ENCODE peak calls at places on chromosomes 12 and 14, in six cellular contexts. One of them, this sample, is unnamed.

GRCh38 chr14:55052259-55052930 is 948 bp downstream of the MAPK1IP1L start:
- DNase-seq in germinal center: peak
- DNase-seq in coronary artery: no peak
- DNase-seq in RCC 7860: no peak
- DNase-seq in stimulated activated CD4-positive, alpha-beta T cell treated with anti-CD3 and anti-CD28 coated beads, Interleukin-2, amount 100 ng/mL, for 24 hours: no peak
- DNase-seq in upper lobe of right lung: no peak
- DNase-seq in this sample: peak

GRCh38 chr12:59570134-59570533 is 25.7 kb upstream of the SLC16A7 start:
- DNase-seq in stimulated activated CD4-positive, alpha-beta T cell treated with anti-CD3 and anti-CD28 coated beads, Interleukin-2, amount 100 ng/mL, for 24 hours: no peak
- DNase-seq in germinal center: no peak
- DNase-seq in upper lobe of right lung: no peak
- DNase-seq in coronary artery: no peak
- DNase-seq in RCC 7860: peak
- DNase-seq in this sample: no peak

GRCh38 chr14:90288646-90289355 is 32.4 kb downstream of the PSMC1 start:
- DNase-seq in coronary artery: no peak
- DNase-seq in stimulated activated CD4-positive, alpha-beta T cell treated with anti-CD3 and anti-CD28 coated beads, Interleukin-2, amount 100 ng/mL, for 24 hours: no peak
- DNase-seq in germinal center: no peak
- DNase-seq in RCC 7860: no peak
- DNase-seq in upper lobe of right lung: peak
- DNase-seq in this sample: no peak

GRCh38 chr12:40351976-40352375 is 127.2 kb downstream of the LRRK2 start:
- DNase-seq in upper lobe of right lung: no peak
- DNase-seq in stimulated activated CD4-positive, alpha-beta T cell treated with anti-CD3 and anti-CD28 coated beads, Interleukin-2, amount 100 ng/mL, for 24 hours: no peak
- DNase-seq in RCC 7860: no peak
- DNase-seq in germinal center: no peak
- DNase-seq in coronary artery: no peak
- DNase-seq in this sample: no peak

GRCh38 chr14:96852823-96853422 is 55.7 kb downstream of the VRK1 start:
- DNase-seq in stimulated activated CD4-positive, alpha-beta T cell treated with anti-CD3 and anti-CD28 coated beads, Interleukin-2, amount 100 ng/mL, for 24 hours: no peak
- DNase-seq in upper lobe of right lung: no peak
- DNase-seq in germinal center: peak
- DNase-seq in coronary artery: no peak
- DNase-seq in RCC 7860: no peak
- DNase-seq in this sample: peak

GRCh38 chr12:44774815-44775411 is 101.2 kb downstream of the NELL2 start:
- DNase-seq in coronary artery: no peak
- DNase-seq in stimulated activated CD4-positive, alpha-beta T cell treated with anti-CD3 and anti-CD28 coated beads, Interleukin-2, amount 100 ng/mL, for 24 hours: peak
- DNase-seq in germinal center: peak
- DNase-seq in upper lobe of right lung: no peak
- DNase-seq in RCC 7860: no peak
- DNase-seq in this sample: peak

GRCh38 chr14:97306133-97306784 is 509.1 kb downstream of the VRK1 start:
- DNase-seq in coronary artery: no peak
- DNase-seq in RCC 7860: no peak
- DNase-seq in stimulated activated CD4-positive, alpha-beta T cell treated with anti-CD3 and anti-CD28 coated beads, Interleukin-2, amount 100 ng/mL, for 24 hours: peak
- DNase-seq in germinal center: no peak
- DNase-seq in upper lobe of right lung: no peak
- DNase-seq in this sample: no peak

GRCh38 chr14:105281354-105282097 is 19.3 kb downstream of the BRF1 start:
- DNase-seq in germinal center: no peak
- DNase-seq in stimulated activated CD4-positive, alpha-beta T cell treated with anti-CD3 and anti-CD28 coated beads, Interleukin-2, amount 100 ng/mL, for 24 hours: no peak
- DNase-seq in upper lobe of right lung: no peak
- DNase-seq in RCC 7860: peak
- DNase-seq in coronary artery: no peak
- DNase-seq in this sample: no peak

GRCh38 chr14:50312734-50313054 is 570 bp downstream of the DMAC2L start:
- DNase-seq in coronary artery: no peak
- DNase-seq in germinal center: no peak
- DNase-seq in stimulated activated CD4-positive, alpha-beta T cell treated with anti-CD3 and anti-CD28 coated beads, Interleukin-2, amount 100 ng/mL, for 24 hours: no peak
- DNase-seq in upper lobe of right lung: no peak
- DNase-seq in RCC 7860: peak
- DNase-seq in this sample: no peak

GRCh38 chr14:65403231-65403630 is 9.3 kb upstream of the FUT8 start:
- DNase-seq in coronary artery: no peak
- DNase-seq in upper lobe of right lung: no peak
- DNase-seq in germinal center: no peak
- DNase-seq in stimulated activated CD4-positive, alpha-beta T cell treated with anti-CD3 and anti-CD28 coated beads, Interleukin-2, amount 100 ng/mL, for 24 hours: no peak
- DNase-seq in RCC 7860: no peak
- DNase-seq in this sample: no peak

GRCh38 chr14:53186532-53186931 is 33.4 kb upstream of the DDHD1 start:
- DNase-seq in RCC 7860: no peak
- DNase-seq in upper lobe of right lung: no peak
- DNase-seq in stimulated activated CD4-positive, alpha-beta T cell treated with anti-CD3 and anti-CD28 coated beads, Interleukin-2, amount 100 ng/mL, for 24 hours: no peak
- DNase-seq in germinal center: no peak
- DNase-seq in coronary artery: no peak
- DNase-seq in this sample: no peak

This sample was measured in GM13976.